ENCODE peak calls at places on chromosomes 6 and 20, in seven cellular contexts. X is HS-27A, A is amniotic epithelial cell, G is fibroblast of pulmonary artery, B is hepatic stellate cell, R is osteocyte, J is RPMI7951. C is an unnamed sample.

GRCh38 chr20:56429941-56430340 is 17.9 kb downstream of the CASS4 start:
- DNase-seq in J (no peak), X (no peak), A (no peak), B (no peak), R (no peak), G (no peak), C (no peak)

GRCh38 chr6:46400898-46401297 is 90.4 kb downstream of the RCAN2 start:
- DNase-seq in A (no peak), G (no peak), B (no peak), X (no peak), J (no peak), R (no peak), C (no peak)

GRCh38 chr6:159464827-159465226 is 228.2 kb downstream of the SOD2 start:
- DNase-seq in G (no peak), R (no peak), B (no peak), A (no peak), J (no peak), X (no peak), C (no peak)

GRCh38 chr20:45432294-45432693 is 16.4 kb downstream of the PIGT start:
- DNase-seq in X (no peak), R (no peak), B (no peak), G (no peak), A (no peak), J (no peak), C (peak; percentile 36)

GRCh38 chr6:35663001-35663400 is 25.7 kb downstream of the FKBP5 start:
- DNase-seq in A (no peak), G (no peak), J (no peak), X (no peak), B (no peak), R (no peak), C (no peak)

GRCh38 chr6:92756912-92757311 is 662.4 kb downstream of the EPHA7 start:
- DNase-seq in B (no peak), A (peak; percentile 77), X (no peak), J (no peak), R (no peak), G (peak; percentile 11), C (no peak)

GRCh38 chr6:150072201-150072600 is 3.3 kb upstream of the ULBP3 start:
- DNase-seq in R (no peak), G (no peak), B (peak; percentile 50), A (no peak), X (no peak), J (peak; percentile 77), C (no peak)

GRCh38 chr6:139296927-139297326 is 5.1 kb upstream of the TXLNB start:
- DNase-seq in G (peak; percentile 50), X (no peak), B (no peak), J (peak; percentile 90), R (no peak), A (peak; percentile 46), C (no peak)

GRCh38 chr20:10812738-10813327 is 139.0 kb upstream of the JAG1 start:
- DNase-seq in J (no peak), B (no peak), A (no peak), X (no peak), R (no peak), G (no peak), C (no peak)

GRCh38 chr6:18684343-18684742 is 297.2 kb downstream of the RNF144B start:
- DNase-seq in A (no peak), R (no peak), B (no peak), X (no peak), G (no peak), J (no peak), C (no peak)

GRCh38 chr6:71126506-71126905 is 162.1 kb upstream of the OGFRL1 start:
- DNase-seq in G (no peak), J (no peak), A (no peak), X (no peak), B (no peak), R (no peak), C (no peak)

GRCh38 chr6:71288228-71289038 is at the start of gene OGFRL1:
- DNase-seq in J (peak; percentile 83), G (peak; percentile 68), R (peak; percentile 90), B (peak; percentile 88), X (no peak), A (peak; percentile 55), C (peak; percentile 65)

GRCh38 chr20:20710443-20710842 is 2.0 kb downstream of the RALGAPA2 start:
- DNase-seq in R (no peak), B (no peak), J (no peak), X (no peak), A (no peak), G (no peak), C (no peak)

GRCh38 chr20:58627212-58628072 is 23.6 kb upstream of the STX16 start:
- DNase-seq in G (no peak), A (no peak), X (no peak), J (no peak), B (no peak), R (no peak), C (no peak)

GRCh38 chr6:14366880-14367279 is 249.3 kb downstream of the CD83 start:
- DNase-seq in R (no peak), A (peak; percentile 1), G (no peak), B (no peak), J (no peak), X (no peak), C (no peak)

GRCh38 chr6:1164600-1164999 is 147.3 kb upstream of the FOXQ1 start:
- DNase-seq in A (no peak), B (no peak), J (peak; percentile 64), X (no peak), R (no peak), G (no peak), C (no peak)

GRCh38 chr6:131022691-131023090 is 40.4 kb downstream of the EPB41L2 start:
- DNase-seq in J (no peak), G (no peak), R (no peak), X (no peak), A (peak; percentile 33), B (no peak), C (no peak)

GRCh38 chr6:159908535-159908934 is 17.7 kb downstream of the MAS1 start:
- DNase-seq in X (no peak), B (no peak), J (no peak), G (peak; percentile 27), A (peak; percentile 87), R (no peak), C (no peak)

GRCh38 chr6:27940766-27941165 is 16.3 kb upstream of the OR2B6 start:
- DNase-seq in R (no peak), G (no peak), B (no peak), A (peak; percentile 7), J (peak; percentile 11), X (no peak), C (no peak)

GRCh38 chr20:32052792-32053362 is 835 bp downstream of the HCK start:
- DNase-seq in A (no peak), X (no peak), J (no peak), B (no peak), G (no peak), R (no peak), C (peak; percentile 64)

GRCh38 chr6:169439710-169440109 is 186.1 kb upstream of the THBS2 start:
- DNase-seq in X (no peak), B (no peak), G (no peak), R (no peak), J (no peak), A (no peak), C (no peak)

GRCh38 chr6:126339796-126340750 is at the start of gene CENPW:
- DNase-seq in B (peak; percentile 75), J (peak; percentile 84), G (peak; percentile 81), R (peak; percentile 96), X (peak; percentile 63), A (peak; percentile 66), C (peak; percentile 44)

GRCh38 chr20:51046021-51046985 is 23.4 kb upstream of the KCNG1 start:
- DNase-seq in B (no peak), X (no peak), J (no peak), A (no peak), R (no peak), G (no peak), C (no peak)

GRCh38 chr20:845967-846893 is 12.7 kb downstream of the FAM110A start:
- DNase-seq in X (no peak), G (no peak), J (no peak), B (no peak), A (no peak), R (no peak), C (no peak)

GRCh38 chr20:38165089-38165965 is at the start of gene TGM2:
- DNase-seq in R (no peak), B (peak; percentile 55), A (peak; percentile 73), G (peak; percentile 82), J (peak; percentile 92), X (no peak), C (peak; percentile 77)

GRCh38 chr20:382291-383115 is 1.9 kb downstream of the TRIB3 start:
- DNase-seq in X (no peak), G (no peak), R (no peak), B (no peak), A (no peak), J (no peak), C (no peak)

GRCh38 chr20:39269031-39269461 is 306.9 kb downstream of the DHX35 start:
- DNase-seq in A (no peak), G (peak; percentile 33), X (no peak), R (peak; percentile 88), B (peak; percentile 50), J (peak; percentile 45), C (peak; percentile 45)

GRCh38 chr20:43584448-43585138 is 6.1 kb upstream of the IFT52 start:
- DNase-seq in B (peak; percentile 64), R (no peak), X (peak; percentile 66), G (peak; percentile 67), J (peak; percentile 82), A (peak; percentile 88), C (no peak)

GRCh38 chr6:125597411-125598253 is 151.8 kb upstream of the HEY2 start:
- DNase-seq in G (no peak), A (no peak), R (peak; percentile 85), X (no peak), J (no peak), B (no peak), C (no peak)

GRCh38 chr6:166168616-166169548 is 1.2 kb upstream of the TBXT start:
- DNase-seq in G (no peak), B (no peak), X (no peak), R (no peak), J (no peak), A (no peak), C (no peak)

GRCh38 chr6:75546401-75546800 is 52.8 kb upstream of the FILIP1 start:
- DNase-seq in A (peak; percentile 53), G (peak; percentile 74), B (no peak), R (no peak), X (no peak), J (peak; percentile 21), C (no peak)

GRCh38 chr6:34174846-34175399 is 29.0 kb upstream of the GRM4 start:
- DNase-seq in G (no peak), X (no peak), R (no peak), A (no peak), J (no peak), B (no peak), C (no peak)

GRCh38 chr6:2796884-2797283 is 31.7 kb downstream of the WRNIP1 start:
- DNase-seq in B (no peak), R (no peak), A (no peak), X (no peak), G (no peak), J (no peak), C (no peak)

GRCh38 chr6:26026833-26027490 is 60.3 kb upstream of the HFE start:
- DNase-seq in B (peak; percentile 71), G (peak; percentile 96), A (peak; percentile 90), R (peak; percentile 91), J (peak; percentile 99), X (peak; percentile 98), C (no peak)

GRCh38 chr6:132445201-132445951 is 44.1 kb upstream of the MOXD1 start:
- DNase-seq in R (no peak), A (peak; percentile 87), X (peak; percentile 73), J (peak; percentile 91), G (peak; percentile 67), B (peak; percentile 37), C (no peak)

GRCh38 chr6:12150812-12151432 is 138.8 kb downstream of the HIVEP1 start:
- DNase-seq in A (peak; percentile 42), G (no peak), X (no peak), B (no peak), R (no peak), J (no peak), C (no peak)

GRCh38 chr6:29653452-29654038 is 3.3 kb upstream of the MOG start:
- DNase-seq in B (peak; percentile 62), R (no peak), X (no peak), G (peak; percentile 84), A (peak; percentile 75), J (peak; percentile 59), C (no peak)

GRCh38 chr6:83914953-83915352 is 55.5 kb downstream of the CYB5R4 start:
- DNase-seq in A (no peak), R (no peak), G (peak; percentile 4), B (no peak), X (no peak), J (no peak), C (no peak)

C was measured in GM12892.